ENCODE peak calls at places on chromosome 7, in eight cellular contexts. One of them, this sample, is unnamed.

GRCh38 chr7:127392182-127392565 is 334 bp downstream of the ZNF800 start:
- DNase-seq in lower lobe of right lung: peak
- DNase-seq in H1: no peak
- DNase-seq in foreskin fibroblast: peak
- DNase-seq in cardiac muscle cell: peak
- DNase-seq in lower leg skin: peak
- DNase-seq in HFF-Myc: no peak
- DNase-seq in upper lobe of right lung: peak
- DNase-seq in this sample: no peak

GRCh38 chr7:145850636-145851035 is 266.0 kb upstream of the CNTNAP2 start:
- DNase-seq in lower lobe of right lung: no peak
- DNase-seq in H1: no peak
- DNase-seq in foreskin fibroblast: no peak
- DNase-seq in cardiac muscle cell: no peak
- DNase-seq in lower leg skin: no peak
- DNase-seq in HFF-Myc: no peak
- DNase-seq in upper lobe of right lung: no peak
- DNase-seq in this sample: no peak

GRCh38 chr7:81111781-81112540 is 193.1 kb upstream of the SEMA3C start:
- DNase-seq in lower lobe of right lung: no peak
- DNase-seq in H1: no peak
- DNase-seq in foreskin fibroblast: peak
- DNase-seq in cardiac muscle cell: peak
- DNase-seq in lower leg skin: no peak
- DNase-seq in HFF-Myc: peak
- DNase-seq in upper lobe of right lung: no peak
- DNase-seq in this sample: peak

GRCh38 chr7:132758983-132759382 is 182.7 kb upstream of the PLXNA4 start:
- DNase-seq in lower lobe of right lung: no peak
- DNase-seq in H1: no peak
- DNase-seq in foreskin fibroblast: no peak
- DNase-seq in cardiac muscle cell: no peak
- DNase-seq in lower leg skin: no peak
- DNase-seq in HFF-Myc: no peak
- DNase-seq in upper lobe of right lung: no peak
- DNase-seq in this sample: no peak

GRCh38 chr7:137923380-137923779 is 76.6 kb upstream of the DGKI start:
- DNase-seq in lower lobe of right lung: no peak
- DNase-seq in H1: no peak
- DNase-seq in foreskin fibroblast: peak
- DNase-seq in cardiac muscle cell: no peak
- DNase-seq in lower leg skin: no peak
- DNase-seq in HFF-Myc: no peak
- DNase-seq in upper lobe of right lung: no peak
- DNase-seq in this sample: peak

GRCh38 chr7:149716007-149716931 is 57.1 kb downstream of the ZNF467 start:
- DNase-seq in lower lobe of right lung: no peak
- DNase-seq in H1: no peak
- DNase-seq in foreskin fibroblast: peak
- DNase-seq in cardiac muscle cell: no peak
- DNase-seq in lower leg skin: no peak
- DNase-seq in HFF-Myc: no peak
- DNase-seq in upper lobe of right lung: peak
- DNase-seq in this sample: no peak

GRCh38 chr7:92874567-92874966 is 38.2 kb upstream of the CDK6 start:
- DNase-seq in lower lobe of right lung: no peak
- DNase-seq in H1: no peak
- DNase-seq in foreskin fibroblast: peak
- DNase-seq in cardiac muscle cell: peak
- DNase-seq in lower leg skin: no peak
- DNase-seq in HFF-Myc: no peak
- DNase-seq in upper lobe of right lung: no peak
- DNase-seq in this sample: no peak

GRCh38 chr7:78095549-78095948 is 297.0 kb downstream of the PHTF2 start:
- DNase-seq in lower lobe of right lung: no peak
- DNase-seq in H1: no peak
- DNase-seq in foreskin fibroblast: peak
- DNase-seq in cardiac muscle cell: peak
- DNase-seq in lower leg skin: no peak
- DNase-seq in HFF-Myc: no peak
- DNase-seq in upper lobe of right lung: no peak
- DNase-seq in this sample: peak

GRCh38 chr7:82677493-82677892 is 233.9 kb upstream of the CACNA2D1 start:
- DNase-seq in lower lobe of right lung: no peak
- DNase-seq in H1: no peak
- DNase-seq in foreskin fibroblast: peak
- DNase-seq in cardiac muscle cell: peak
- DNase-seq in lower leg skin: no peak
- DNase-seq in HFF-Myc: no peak
- DNase-seq in upper lobe of right lung: no peak
- DNase-seq in this sample: no peak

GRCh38 chr7:138008588-138009349 is 6.9 kb upstream of the CREB3L2 start:
- DNase-seq in lower lobe of right lung: no peak
- DNase-seq in H1: no peak
- DNase-seq in foreskin fibroblast: peak
- DNase-seq in cardiac muscle cell: peak
- DNase-seq in lower leg skin: no peak
- DNase-seq in HFF-Myc: no peak
- DNase-seq in upper lobe of right lung: no peak
- DNase-seq in this sample: no peak

GRCh38 chr7:2248984-2249694 is 7.1 kb downstream of the NUDT1 start:
- DNase-seq in lower lobe of right lung: peak
- DNase-seq in H1: no peak
- DNase-seq in foreskin fibroblast: peak
- DNase-seq in cardiac muscle cell: peak
- DNase-seq in lower leg skin: peak
- DNase-seq in HFF-Myc: peak
- DNase-seq in upper lobe of right lung: peak
- DNase-seq in this sample: peak

GRCh38 chr7:103887050-103887449 is 102.4 kb downstream of the RELN start:
- DNase-seq in lower lobe of right lung: no peak
- DNase-seq in H1: no peak
- DNase-seq in foreskin fibroblast: no peak
- DNase-seq in cardiac muscle cell: no peak
- DNase-seq in lower leg skin: no peak
- DNase-seq in HFF-Myc: no peak
- DNase-seq in upper lobe of right lung: no peak
- DNase-seq in this sample: no peak

GRCh38 chr7:91169819-91170218 is 94.4 kb upstream of the FZD1 start:
- DNase-seq in lower lobe of right lung: no peak
- DNase-seq in H1: no peak
- DNase-seq in foreskin fibroblast: no peak
- DNase-seq in cardiac muscle cell: no peak
- DNase-seq in lower leg skin: no peak
- DNase-seq in HFF-Myc: no peak
- DNase-seq in upper lobe of right lung: no peak
- DNase-seq in this sample: no peak

GRCh38 chr7:128938524-128939074 is 872 bp downstream of the IRF5 start:
- DNase-seq in lower lobe of right lung: peak
- DNase-seq in H1: no peak
- DNase-seq in foreskin fibroblast: peak
- DNase-seq in cardiac muscle cell: no peak
- DNase-seq in lower leg skin: no peak
- DNase-seq in HFF-Myc: no peak
- DNase-seq in upper lobe of right lung: peak
- DNase-seq in this sample: no peak

GRCh38 chr7:75048435-75049379 is 24.9 kb downstream of the RCC1L start:
- DNase-seq in lower lobe of right lung: no peak
- DNase-seq in H1: no peak
- DNase-seq in foreskin fibroblast: peak
- DNase-seq in cardiac muscle cell: no peak
- DNase-seq in lower leg skin: no peak
- DNase-seq in HFF-Myc: no peak
- DNase-seq in upper lobe of right lung: no peak
- DNase-seq in this sample: peak

GRCh38 chr7:69622014-69622818 is 23.9 kb downstream of the AUTS2 start:
- DNase-seq in lower lobe of right lung: no peak
- DNase-seq in H1: no peak
- DNase-seq in foreskin fibroblast: no peak
- DNase-seq in cardiac muscle cell: no peak
- DNase-seq in lower leg skin: no peak
- DNase-seq in HFF-Myc: no peak
- DNase-seq in upper lobe of right lung: no peak
- DNase-seq in this sample: no peak

DNA sequence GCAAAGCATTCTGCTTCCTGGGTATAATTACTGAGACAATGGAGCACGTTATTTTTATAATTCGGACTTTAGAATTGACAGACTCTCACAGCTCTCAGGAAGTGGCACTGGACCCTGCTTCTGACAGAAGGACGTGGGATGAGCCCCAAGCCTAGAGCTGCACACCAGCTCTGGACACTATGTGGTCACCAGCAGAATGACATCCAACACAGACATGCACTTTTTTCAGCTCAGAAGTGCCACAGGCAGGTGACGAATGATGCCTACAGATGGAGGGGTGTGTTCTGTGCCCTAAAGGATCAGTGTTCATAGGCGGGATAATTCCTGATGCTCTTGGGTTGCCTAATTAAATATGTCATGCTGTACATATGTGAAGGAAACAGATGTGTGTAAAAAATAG is 87.9 kb downstream of the VIPR2 start:
- DNase-seq in lower lobe of right lung: no peak
- DNase-seq in H1: no peak
- DNase-seq in foreskin fibroblast: no peak
- DNase-seq in cardiac muscle cell: no peak
- DNase-seq in lower leg skin: no peak
- DNase-seq in HFF-Myc: no peak
- DNase-seq in upper lobe of right lung: no peak
- DNase-seq in this sample: no peak
- TF ChIP-seq CTCF in lower lobe of right lung: no peak
- TF ChIP-seq CTCF in H1: no peak
- TF ChIP-seq CTCF in foreskin fibroblast: no peak
- TF ChIP-seq CTCF in cardiac muscle cell: no peak
- TF ChIP-seq CTCF in lower leg skin: no peak
- TF ChIP-seq CTCF in HFF-Myc: no peak
- TF ChIP-seq CTCF in upper lobe of right lung: no peak
- TF ChIP-seq CTCF in this sample: no peak

GRCh38 chr7:142809671-142810070 is 38.9 kb downstream of the PRSS2 start:
- DNase-seq in lower lobe of right lung: no peak
- DNase-seq in H1: no peak
- DNase-seq in foreskin fibroblast: no peak
- DNase-seq in cardiac muscle cell: no peak
- DNase-seq in lower leg skin: no peak
- DNase-seq in HFF-Myc: no peak
- DNase-seq in upper lobe of right lung: no peak
- DNase-seq in this sample: no peak
- H3K4me3 ChIP-seq in lower lobe of right lung: no peak
- H3K4me3 ChIP-seq in H1: no peak
- H3K4me3 ChIP-seq in foreskin fibroblast: no peak
- H3K4me3 ChIP-seq in cardiac muscle cell: no peak
- H3K4me3 ChIP-seq in lower leg skin: no peak
- H3K4me3 ChIP-seq in HFF-Myc: no peak
- H3K4me3 ChIP-seq in upper lobe of right lung: no peak
- H3K4me3 ChIP-seq in this sample: no peak

DNA sequence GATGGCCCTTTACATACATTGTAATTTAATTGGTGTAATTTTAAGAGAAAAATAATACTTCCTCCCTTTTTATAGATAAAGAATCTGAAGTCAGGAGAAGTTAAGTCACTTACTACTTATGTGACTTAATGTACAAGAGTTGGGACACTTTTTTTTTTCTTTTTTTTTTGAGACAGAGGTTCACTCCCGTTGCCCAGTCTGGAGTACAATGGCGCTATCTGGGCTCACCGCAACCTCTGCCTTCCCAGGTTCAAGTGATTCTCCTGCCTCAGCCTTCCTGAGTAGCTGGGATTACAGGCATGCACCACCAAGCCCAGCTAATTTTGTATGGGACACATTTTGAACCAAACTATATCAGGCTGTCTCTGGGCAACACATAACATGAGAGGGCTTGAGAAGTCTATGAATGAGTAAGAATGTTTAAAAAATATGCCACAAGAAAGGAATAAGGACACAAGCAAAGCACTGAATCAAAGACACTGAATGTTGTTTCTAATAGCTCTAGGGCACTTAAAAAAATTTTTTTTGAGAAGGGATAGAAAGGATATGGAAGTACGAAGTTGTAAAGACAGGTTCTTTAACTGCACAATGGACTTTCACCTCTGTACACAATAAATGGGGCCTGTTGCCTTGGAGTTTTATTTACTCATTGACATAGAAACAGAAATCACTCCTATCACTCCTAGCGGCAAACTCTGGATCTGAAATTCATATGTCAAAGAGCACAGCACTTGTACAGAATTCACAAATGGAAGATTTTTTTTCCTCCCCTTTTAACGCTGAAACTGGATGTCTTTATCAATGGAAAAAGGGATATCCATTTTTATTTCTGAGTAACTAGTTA is 18.5 kb downstream of the NT5C3A start:
- DNase-seq in lower lobe of right lung: no peak
- DNase-seq in H1: no peak
- DNase-seq in foreskin fibroblast: no peak
- DNase-seq in cardiac muscle cell: peak
- DNase-seq in lower leg skin: no peak
- DNase-seq in HFF-Myc: no peak
- DNase-seq in upper lobe of right lung: no peak
- DNase-seq in this sample: no peak
- TF ChIP-seq CTCF in lower lobe of right lung: peak
- TF ChIP-seq CTCF in H1: no peak
- TF ChIP-seq CTCF in foreskin fibroblast: no peak
- TF ChIP-seq CTCF in cardiac muscle cell: no peak
- TF ChIP-seq CTCF in lower leg skin: no peak
- TF ChIP-seq CTCF in HFF-Myc: no peak
- TF ChIP-seq CTCF in upper lobe of right lung: peak
- TF ChIP-seq CTCF in this sample: no peak

GRCh38 chr7:94241402-94241925 is 153.2 kb upstream of the COL1A2 start:
- DNase-seq in lower lobe of right lung: no peak
- DNase-seq in H1: no peak
- DNase-seq in foreskin fibroblast: no peak
- DNase-seq in cardiac muscle cell: peak
- DNase-seq in lower leg skin: no peak
- DNase-seq in HFF-Myc: no peak
- DNase-seq in upper lobe of right lung: no peak
- DNase-seq in this sample: no peak

GRCh38 chr7:94239661-94240234 is 154.9 kb upstream of the COL1A2 start:
- DNase-seq in lower lobe of right lung: peak
- DNase-seq in H1: no peak
- DNase-seq in foreskin fibroblast: no peak
- DNase-seq in cardiac muscle cell: no peak
- DNase-seq in lower leg skin: no peak
- DNase-seq in HFF-Myc: no peak
- DNase-seq in upper lobe of right lung: peak
- DNase-seq in this sample: no peak

GRCh38 chr7:94236960-94237359 is 157.7 kb upstream of the COL1A2 start:
- DNase-seq in lower lobe of right lung: no peak
- DNase-seq in H1: no peak
- DNase-seq in foreskin fibroblast: no peak
- DNase-seq in cardiac muscle cell: no peak
- DNase-seq in lower leg skin: no peak
- DNase-seq in HFF-Myc: no peak
- DNase-seq in upper lobe of right lung: no peak
- DNase-seq in this sample: no peak

GRCh38 chr7:94240902-94241301 is 153.8 kb upstream of the COL1A2 start:
- DNase-seq in lower lobe of right lung: no peak
- DNase-seq in H1: no peak
- DNase-seq in foreskin fibroblast: peak
- DNase-seq in cardiac muscle cell: peak
- DNase-seq in lower leg skin: no peak
- DNase-seq in HFF-Myc: no peak
- DNase-seq in upper lobe of right lung: no peak
- DNase-seq in this sample: no peak

GRCh38 chr7:94237417-94237816 is 157.3 kb upstream of the COL1A2 start:
- DNase-seq in lower lobe of right lung: no peak
- DNase-seq in H1: no peak
- DNase-seq in foreskin fibroblast: no peak
- DNase-seq in cardiac muscle cell: no peak
- DNase-seq in lower leg skin: no peak
- DNase-seq in HFF-Myc: no peak
- DNase-seq in upper lobe of right lung: no peak
- DNase-seq in this sample: no peak
- H3K4me3 ChIP-seq in lower lobe of right lung: no peak
- H3K4me3 ChIP-seq in H1: no peak
- H3K4me3 ChIP-seq in foreskin fibroblast: no peak
- H3K4me3 ChIP-seq in cardiac muscle cell: no peak
- H3K4me3 ChIP-seq in lower leg skin: no peak
- H3K4me3 ChIP-seq in HFF-Myc: no peak
- H3K4me3 ChIP-seq in upper lobe of right lung: no peak
- H3K4me3 ChIP-seq in this sample: no peak